ENCODE peak calls at places on chromosomes 12 and 14, in six cellular contexts. One of them, this sample, is unnamed.

GRCh38 chr12:72010365-72010764 is 71.7 kb downstream of the TPH2 start:
- DNase-seq in GM12891: no peak
- DNase-seq in NCI-H82: no peak
- DNase-seq in GM13976: no peak
- DNase-seq in AG08396: peak
- DNase-seq in A673: no peak
- DNase-seq in this sample: no peak

GRCh38 chr12:114528766-114529165 is 122.8 kb upstream of the TBX5 start:
- DNase-seq in NCI-H82: no peak
- DNase-seq in A673: no peak
- DNase-seq in GM12891: no peak
- DNase-seq in AG08396: no peak
- DNase-seq in GM13976: no peak
- DNase-seq in this sample: no peak

GRCh38 chr12:108386704-108387360 is 47.7 kb upstream of the CMKLR1 start:
- DNase-seq in GM12891: no peak
- DNase-seq in AG08396: no peak
- DNase-seq in NCI-H82: no peak
- DNase-seq in A673: no peak
- DNase-seq in GM13976: no peak
- DNase-seq in this sample: no peak

GRCh38 chr14:80491131-80491530 is 279.8 kb upstream of the DIO2 start:
- DNase-seq in GM13976: no peak
- DNase-seq in AG08396: peak
- DNase-seq in GM12891: no peak
- DNase-seq in NCI-H82: no peak
- DNase-seq in A673: peak
- DNase-seq in this sample: no peak

GRCh38 chr12:54360717-54361456 is 3.4 kb downstream of the GPR84 start:
- DNase-seq in A673: peak
- DNase-seq in NCI-H82: peak
- DNase-seq in AG08396: no peak
- DNase-seq in GM12891: no peak
- DNase-seq in GM13976: peak
- DNase-seq in this sample: peak

GRCh38 chr14:88937706-88938105 is 113.3 kb downstream of the TTC8 start:
- DNase-seq in A673: no peak
- DNase-seq in GM12891: no peak
- DNase-seq in GM13976: no peak
- DNase-seq in AG08396: no peak
- DNase-seq in NCI-H82: no peak
- DNase-seq in this sample: no peak

GRCh38 chr12:71636704-71637115 is 26.9 kb downstream of the ZFC3H1 start:
- DNase-seq in AG08396: peak
- DNase-seq in NCI-H82: peak
- DNase-seq in A673: peak
- DNase-seq in GM13976: peak
- DNase-seq in GM12891: peak
- DNase-seq in this sample: no peak

GRCh38 chr14:29630566-29631160 is 297.0 kb downstream of the PRKD1 start:
- DNase-seq in NCI-H82: no peak
- DNase-seq in AG08396: peak
- DNase-seq in GM13976: no peak
- DNase-seq in GM12891: no peak
- DNase-seq in A673: no peak
- DNase-seq in this sample: no peak

GRCh38 chr14:64955297-64955696 is 12.8 kb upstream of the GPX2 start:
- DNase-seq in GM13976: no peak
- DNase-seq in GM12891: no peak
- DNase-seq in AG08396: no peak
- DNase-seq in NCI-H82: no peak
- DNase-seq in A673: no peak
- DNase-seq in this sample: no peak

GRCh38 chr12:98973395-98973794 is 328.3 kb downstream of the APAF1 start:
- DNase-seq in A673: peak
- DNase-seq in NCI-H82: no peak
- DNase-seq in GM13976: no peak
- DNase-seq in GM12891: no peak
- DNase-seq in AG08396: no peak
- DNase-seq in this sample: no peak

GRCh38 chr12:1171657-1172056 is 180.6 kb downstream of the ERC1 start:
- DNase-seq in GM12891: no peak
- DNase-seq in GM13976: no peak
- DNase-seq in NCI-H82: peak
- DNase-seq in A673: peak
- DNase-seq in AG08396: no peak
- DNase-seq in this sample: no peak

GRCh38 chr14:37083599-37083998 is 88.8 kb downstream of the SLC25A21 start:
- DNase-seq in AG08396: no peak
- DNase-seq in GM13976: no peak
- DNase-seq in A673: no peak
- DNase-seq in GM12891: no peak
- DNase-seq in NCI-H82: no peak
- DNase-seq in this sample: no peak

GRCh38 chr12:51911788-51912711 is 4.7 kb downstream of the ACVRL1 start:
- DNase-seq in A673: peak
- DNase-seq in NCI-H82: no peak
- DNase-seq in GM12891: no peak
- DNase-seq in AG08396: no peak
- DNase-seq in GM13976: no peak
- DNase-seq in this sample: no peak

GRCh38 chr12:72499244-72499643 is 227.1 kb downstream of the TRHDE start:
- DNase-seq in GM13976: no peak
- DNase-seq in AG08396: no peak
- DNase-seq in NCI-H82: no peak
- DNase-seq in A673: no peak
- DNase-seq in GM12891: no peak
- DNase-seq in this sample: no peak

GRCh38 chr12:57104292-57104910 is 6.8 kb downstream of the STAT6 start:
- DNase-seq in GM12891: no peak
- DNase-seq in AG08396: no peak
- DNase-seq in GM13976: peak
- DNase-seq in NCI-H82: no peak
- DNase-seq in A673: no peak
- DNase-seq in this sample: no peak

GRCh38 chr12:13435535-13435934 is 239.0 kb downstream of the EMP1 start:
- DNase-seq in GM12891: no peak
- DNase-seq in GM13976: no peak
- DNase-seq in NCI-H82: peak
- DNase-seq in AG08396: no peak
- DNase-seq in A673: peak
- DNase-seq in this sample: no peak

GRCh38 chr12:113292547-113292946 is 42.4 kb downstream of the SLC8B1 start:
- DNase-seq in NCI-H82: no peak
- DNase-seq in A673: no peak
- DNase-seq in AG08396: no peak
- DNase-seq in GM13976: no peak
- DNase-seq in GM12891: no peak
- DNase-seq in this sample: no peak

GRCh38 chr12:53780323-53780722 is 28.5 kb upstream of the CISTR start:
- DNase-seq in AG08396: no peak
- DNase-seq in A673: no peak
- DNase-seq in GM12891: no peak
- DNase-seq in GM13976: no peak
- DNase-seq in NCI-H82: no peak
- DNase-seq in this sample: no peak

GRCh38 chr14:90060312-90060964 is 1.4 kb upstream of the KCNK13 start:
- DNase-seq in NCI-H82: peak
- DNase-seq in GM12891: peak
- DNase-seq in AG08396: peak
- DNase-seq in GM13976: peak
- DNase-seq in A673: peak
- DNase-seq in this sample: no peak

GRCh38 chr14:55373784-55374725 is 37.6 kb downstream of the ATG14 start:
- DNase-seq in A673: no peak
- DNase-seq in GM12891: peak
- DNase-seq in NCI-H82: no peak
- DNase-seq in AG08396: no peak
- DNase-seq in GM13976: peak
- DNase-seq in this sample: no peak

GRCh38 chr12:93122089-93122488 is 193.0 kb upstream of the EEA1 start:
- DNase-seq in GM13976: no peak
- DNase-seq in NCI-H82: no peak
- DNase-seq in GM12891: no peak
- DNase-seq in AG08396: no peak
- DNase-seq in A673: no peak
- DNase-seq in this sample: no peak

GRCh38 chr12:66279127-66279712 is 23.1 kb upstream of the HELB start:
- DNase-seq in AG08396: peak
- DNase-seq in GM12891: no peak
- DNase-seq in A673: peak
- DNase-seq in NCI-H82: peak
- DNase-seq in GM13976: no peak
- DNase-seq in this sample: no peak

GRCh38 chr12:19066471-19067001 is 63.0 kb upstream of the PLEKHA5 start:
- DNase-seq in NCI-H82: peak
- DNase-seq in GM12891: no peak
- DNase-seq in AG08396: no peak
- DNase-seq in GM13976: no peak
- DNase-seq in A673: no peak
- DNase-seq in this sample: no peak

GRCh38 chr12:92075425-92075891 is 70.2 kb downstream of the BTG1 start:
- DNase-seq in A673: no peak
- DNase-seq in GM12891: peak
- DNase-seq in GM13976: no peak
- DNase-seq in AG08396: peak
- DNase-seq in NCI-H82: no peak
- DNase-seq in this sample: no peak

GRCh38 chr14:55604467-55604866 is 24.5 kb downstream of the KTN1 start:
- DNase-seq in NCI-H82: no peak
- DNase-seq in A673: no peak
- DNase-seq in GM13976: no peak
- DNase-seq in AG08396: no peak
- DNase-seq in GM12891: no peak
- DNase-seq in this sample: no peak

This sample was measured in ovary.